ENCODE peak calls at places on chromosomes 2 and 18, in four cellular contexts. J is astrocyte, D is coronary artery, B is Peyer's patch. C is an unnamed sample.

GRCh38 chr2:234133004-234133403 is 82.5 kb downstream of the SPP2 start:
- DNase-seq in D (no peak), B (no peak), J (no peak), C (no peak)

GRCh38 chr2:231118122-231118942 is 6.5 kb downstream of the HTR2B start:
- DNase-seq in J (no peak), D (no peak), B (no peak), C (no peak)

GRCh38 chr18:13517369-13517768 is 209.0 kb downstream of the FAM210A start:
- DNase-seq in J (no peak), B (no peak), D (no peak), C (no peak)

GRCh38 chr2:38709515-38710194 is 41.5 kb downstream of the SRSF7 start:
- DNase-seq in D (no peak), B (no peak), J (no peak), C (no peak)

GRCh38 chr2:231795525-231796327 is 9.5 kb downstream of the COPS7B start:
- DNase-seq in D (no peak), J (peak), B (peak), C (no peak)

GRCh38 chr2:13725945-13726344 is 906.6 kb upstream of the LRATD1 start:
- DNase-seq in B (no peak), J (no peak), D (no peak), C (no peak)

GRCh38 chr18:22789600-22789999 is 143.5 kb upstream of the RBBP8 start:
- DNase-seq in D (no peak), J (peak), B (no peak), C (no peak)

GRCh38 chr2:215425021-215425782 is 10.7 kb downstream of the FN1 start:
- DNase-seq in D (no peak), B (no peak), J (peak), C (no peak)

GRCh38 chr2:9178110-9178904 is 28.3 kb upstream of the ASAP2 start:
- DNase-seq in B (no peak), D (no peak), J (peak), C (peak)

GRCh38 chr2:21856638-21857037 is 732.9 kb downstream of the TDRD15 start:
- DNase-seq in D (no peak), J (no peak), B (no peak), C (no peak)

GRCh38 chr2:240463866-240464481 is 28.5 kb downstream of the GPC1 start:
- DNase-seq in D (peak), J (no peak), B (peak), C (peak)

GRCh38 chr2:215454519-215454918 is 18.7 kb upstream of the FN1 start:
- DNase-seq in B (no peak), J (peak), D (no peak), C (no peak)

GRCh38 chr2:239214725-239215124 is 186.1 kb downstream of the HDAC4 start:
- DNase-seq in B (no peak), J (no peak), D (no peak), C (no peak)

GRCh38 chr18:10072659-10073309 is 159.0 kb downstream of the VAPA start:
- DNase-seq in B (no peak), J (peak), D (no peak), C (no peak)

GRCh38 chr2:96146881-96147592 is 1.8 kb upstream of the DUSP2 start:
- DNase-seq in B (no peak), D (no peak), J (peak), C (peak)

GRCh38 chr18:181711-182110 is 23.4 kb downstream of the USP14 start:
- DNase-seq in B (no peak), D (no peak), J (no peak), C (no peak)

GRCh38 chr2:854460-854859 is 96.2 kb upstream of the SNTG2 start:
- DNase-seq in D (peak), B (peak), J (no peak), C (no peak)

GRCh38 chr2:152468832-152469692 is 134.1 kb downstream of the FMNL2 start:
- DNase-seq in J (peak), B (no peak), D (no peak), C (peak)

GRCh38 chr2:73999881-74000597 is 15.3 kb downstream of the TET3 start:
- DNase-seq in J (no peak), B (peak), D (no peak), C (no peak)

GRCh38 chr2:20110383-20110782 is 59.0 kb upstream of the LAPTM4A start:
- DNase-seq in J (no peak), D (no peak), B (no peak), C (no peak)

DNA sequence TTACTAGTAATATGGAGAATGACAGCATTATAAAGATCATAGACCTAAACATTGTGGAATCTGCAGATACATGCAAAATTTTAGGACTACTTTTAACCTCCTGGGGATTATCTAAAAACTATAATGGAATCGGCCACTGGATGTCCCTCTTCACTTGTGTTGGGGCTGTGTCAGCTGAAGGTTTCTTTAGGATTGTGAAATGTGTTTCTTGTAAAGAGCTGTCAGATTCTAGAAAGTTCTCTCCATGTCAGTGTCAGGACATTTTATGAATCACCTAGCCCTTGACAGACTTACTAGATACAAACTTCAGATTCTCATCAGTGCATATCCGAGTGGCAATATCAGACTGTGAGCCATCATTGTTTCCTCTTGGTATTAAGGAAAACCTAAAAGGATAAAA is 107.2 kb downstream of the CPS1 start:
- DNase-seq in D (no peak), J (peak), B (no peak), C (no peak)
- TF ChIP-seq CTCF in D (no peak), J (peak), B (no peak), C (no peak)

GRCh38 chr2:232809349-232810124 is 33.2 kb upstream of the KCNJ13 start:
- DNase-seq in B (no peak), D (no peak), J (no peak), C (no peak)
- TF ChIP-seq CTCF in B (peak), D (no peak), J (no peak), C (no peak)

GRCh38 chr2:189146553-189146952 is 33.0 kb downstream of the COL5A2 start:
- DNase-seq in J (no peak), D (no peak), B (no peak), C (no peak)

GRCh38 chr2:189144700-189145211 is 34.8 kb downstream of the COL5A2 start:
- DNase-seq in J (peak), B (no peak), D (no peak), C (no peak)

GRCh38 chr2:189147989-189148388 is 31.6 kb downstream of the COL5A2 start:
- DNase-seq in D (no peak), B (no peak), J (no peak), C (no peak)

GRCh38 chr2:189149981-189150380 is 29.6 kb downstream of the COL5A2 start:
- DNase-seq in B (no peak), D (no peak), J (peak), C (no peak)

DNA sequence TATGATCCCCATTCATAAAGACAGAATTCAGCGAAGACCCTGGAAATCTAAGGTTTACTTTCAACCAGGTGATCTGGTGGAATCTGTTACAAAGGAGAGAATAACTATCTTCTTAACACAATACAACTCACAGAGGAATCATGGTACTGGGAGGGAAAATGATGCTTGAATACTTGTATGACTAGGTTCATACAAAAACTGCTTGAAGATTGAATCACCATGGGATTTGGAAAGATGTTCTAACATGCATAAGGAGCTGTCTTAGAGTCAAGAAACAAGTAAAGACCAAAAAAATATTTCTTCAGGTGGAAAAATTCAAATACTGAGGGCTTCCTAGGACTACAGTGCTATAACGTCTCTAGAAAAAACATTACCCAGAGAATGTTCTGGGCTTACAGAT is 32.2 kb downstream of the COL5A2 start:
- DNase-seq in B (no peak), J (no peak), D (no peak), C (no peak)
- TF ChIP-seq CTCF in B (no peak), J (no peak), D (no peak), C (no peak)

GRCh38 chr2:17835511-17835910 is 19.3 kb downstream of the MSGN1 start:
- DNase-seq in D (no peak), B (no peak), J (no peak), C (no peak)
- TF ChIP-seq CTCF in D (no peak), B (no peak), J (no peak), C (no peak)

GRCh38 chr2:131756141-131756907 is 228.6 kb downstream of the CCDC74A start:
- DNase-seq in B (no peak), J (no peak), D (no peak), C (no peak)
- TF ChIP-seq CTCF in B (no peak), J (no peak), D (no peak), C (no peak)

GRCh38 chr2:176817061-176817565 is 395.5 kb upstream of the HNRNPA3 start:
- DNase-seq in D (no peak), B (no peak), J (no peak), C (no peak)
- TF ChIP-seq CTCF in D (no peak), B (no peak), J (no peak), C (no peak)

GRCh38 chr2:179619947-179620467 is 241.4 kb downstream of the ZNF385B start:
- DNase-seq in B (no peak), J (no peak), D (no peak), C (no peak)

GRCh38 chr2:179622635-179623034 is 238.8 kb downstream of the ZNF385B start:
- DNase-seq in J (no peak), D (no peak), B (no peak), C (no peak)

DNA sequence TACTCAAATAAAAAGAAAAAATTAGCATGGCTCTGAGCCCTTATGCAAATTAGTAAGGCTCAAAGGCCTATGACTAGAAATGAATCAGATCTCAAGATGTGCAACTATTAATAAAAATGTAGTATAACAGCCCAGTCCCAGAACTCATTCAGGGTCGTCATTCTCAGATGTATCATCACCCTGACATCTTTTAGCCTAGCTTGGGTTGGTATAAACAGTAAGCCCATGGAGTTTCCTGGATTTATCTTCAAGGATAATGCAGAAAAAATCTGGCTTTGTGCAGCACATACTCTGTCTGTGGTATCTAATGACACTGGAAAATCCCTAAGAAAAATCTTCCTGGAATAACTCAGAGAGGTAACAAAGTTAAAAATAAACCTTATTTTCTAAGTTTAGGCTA is 239.3 kb downstream of the ZNF385B start:
- DNase-seq in D (no peak), B (no peak), J (peak), C (no peak)
- TF ChIP-seq CTCF in D (no peak), B (no peak), J (no peak), C (no peak)